ENCODE peak calls at places on chromosomes 7 and 10, in seven cellular contexts. One of them, this sample, is unnamed.
A peak's percentile ranks its signal among the peaks of the same experiment; 100 is the strongest.

GRCh38 chr10:74437822-74438221 is 286.8 kb downstream of the ADK start:
- DNase-seq in fibroblast of the aortic adventitia: peak; percentile 54
- DNase-seq in left ventricle myocardium inferior: no peak
- DNase-seq in breast epithelium: no peak
- DNase-seq in vagina: no peak
- DNase-seq in chondrocyte: no peak
- DNase-seq in GM13976: no peak
- DNase-seq in this sample: no peak

GRCh38 chr10:1938317-1938716 is 201.0 kb upstream of the ADARB2 start:
- DNase-seq in fibroblast of the aortic adventitia: no peak
- DNase-seq in left ventricle myocardium inferior: no peak
- DNase-seq in breast epithelium: no peak
- DNase-seq in vagina: no peak
- DNase-seq in chondrocyte: no peak
- DNase-seq in GM13976: no peak
- DNase-seq in this sample: no peak

GRCh38 chr7:111813306-111813705 is 251.0 kb upstream of the IMMP2L start:
- DNase-seq in fibroblast of the aortic adventitia: no peak
- DNase-seq in left ventricle myocardium inferior: no peak
- DNase-seq in breast epithelium: no peak
- DNase-seq in vagina: no peak
- DNase-seq in chondrocyte: no peak
- DNase-seq in GM13976: no peak
- DNase-seq in this sample: no peak

GRCh38 chr7:92135490-92135889 is 1.2 kb upstream of the CYP51A1 start:
- DNase-seq in fibroblast of the aortic adventitia: peak; percentile 24
- DNase-seq in left ventricle myocardium inferior: no peak
- DNase-seq in breast epithelium: no peak
- DNase-seq in vagina: no peak
- DNase-seq in chondrocyte: no peak
- DNase-seq in GM13976: no peak
- DNase-seq in this sample: no peak

GRCh38 chr10:6074489-6075301 is 12.5 kb upstream of the IL2RA start:
- DNase-seq in fibroblast of the aortic adventitia: peak; percentile 82
- DNase-seq in left ventricle myocardium inferior: no peak
- DNase-seq in breast epithelium: no peak
- DNase-seq in vagina: no peak
- DNase-seq in chondrocyte: no peak
- DNase-seq in GM13976: no peak
- DNase-seq in this sample: no peak

GRCh38 chr10:70032667-70033066 is 20.0 kb upstream of the MACROH2A2 start:
- DNase-seq in fibroblast of the aortic adventitia: no peak
- DNase-seq in left ventricle myocardium inferior: no peak
- DNase-seq in breast epithelium: no peak
- DNase-seq in vagina: no peak
- DNase-seq in chondrocyte: no peak
- DNase-seq in GM13976: no peak
- DNase-seq in this sample: no peak

GRCh38 chr10:100653238-100653956 is 92.0 kb upstream of the PAX2 start:
- DNase-seq in fibroblast of the aortic adventitia: no peak
- DNase-seq in left ventricle myocardium inferior: no peak
- DNase-seq in breast epithelium: no peak
- DNase-seq in vagina: no peak
- DNase-seq in chondrocyte: no peak
- DNase-seq in GM13976: no peak
- DNase-seq in this sample: peak; percentile 42

GRCh38 chr10:98376485-98376884 is 38.5 kb downstream of the PYROXD2 start:
- DNase-seq in fibroblast of the aortic adventitia: peak; percentile 18
- DNase-seq in left ventricle myocardium inferior: no peak
- DNase-seq in breast epithelium: no peak
- DNase-seq in vagina: no peak
- DNase-seq in chondrocyte: no peak
- DNase-seq in GM13976: no peak
- DNase-seq in this sample: no peak

GRCh38 chr10:119517235-119518141 is 25.0 kb downstream of the RGS10 start:
- DNase-seq in fibroblast of the aortic adventitia: no peak
- DNase-seq in left ventricle myocardium inferior: no peak
- DNase-seq in breast epithelium: no peak
- DNase-seq in vagina: no peak
- DNase-seq in chondrocyte: no peak
- DNase-seq in GM13976: peak; percentile 71
- DNase-seq in this sample: peak; percentile 74

GRCh38 chr7:95470452-95470851 is 15.3 kb upstream of the ASB4 start:
- DNase-seq in fibroblast of the aortic adventitia: no peak
- DNase-seq in left ventricle myocardium inferior: no peak
- DNase-seq in breast epithelium: no peak
- DNase-seq in vagina: no peak
- DNase-seq in chondrocyte: no peak
- DNase-seq in GM13976: peak; percentile 52
- DNase-seq in this sample: peak; percentile 24

GRCh38 chr7:77475181-77475580 is 59.0 kb upstream of the GSAP start:
- DNase-seq in fibroblast of the aortic adventitia: peak; percentile 12
- DNase-seq in left ventricle myocardium inferior: no peak
- DNase-seq in breast epithelium: no peak
- DNase-seq in vagina: no peak
- DNase-seq in chondrocyte: no peak
- DNase-seq in GM13976: no peak
- DNase-seq in this sample: no peak

GRCh38 chr7:31051598-31052503 is at the start of gene ADCYAP1R1:
- DNase-seq in fibroblast of the aortic adventitia: no peak
- DNase-seq in left ventricle myocardium inferior: peak; percentile 61
- DNase-seq in breast epithelium: no peak
- DNase-seq in vagina: no peak
- DNase-seq in chondrocyte: no peak
- DNase-seq in GM13976: no peak
- DNase-seq in this sample: peak; percentile 32

GRCh38 chr7:26356266-26356665 is 64.6 kb downstream of the SNX10 start:
- DNase-seq in fibroblast of the aortic adventitia: no peak
- DNase-seq in left ventricle myocardium inferior: no peak
- DNase-seq in breast epithelium: no peak
- DNase-seq in vagina: no peak
- DNase-seq in chondrocyte: no peak
- DNase-seq in GM13976: no peak
- DNase-seq in this sample: no peak

GRCh38 chr7:107045980-107046379 is 1.5 kb downstream of the PRKAR2B start:
- DNase-seq in fibroblast of the aortic adventitia: peak; percentile 32
- DNase-seq in left ventricle myocardium inferior: no peak
- DNase-seq in breast epithelium: no peak
- DNase-seq in vagina: no peak
- DNase-seq in chondrocyte: no peak
- DNase-seq in GM13976: no peak
- DNase-seq in this sample: no peak

GRCh38 chr10:34575882-34576281 is 239.2 kb downstream of the PARD3 start:
- DNase-seq in fibroblast of the aortic adventitia: peak; percentile 34
- DNase-seq in left ventricle myocardium inferior: no peak
- DNase-seq in breast epithelium: no peak
- DNase-seq in vagina: no peak
- DNase-seq in chondrocyte: no peak
- DNase-seq in GM13976: no peak
- DNase-seq in this sample: no peak

GRCh38 chr10:99858849-99859248 is 76.4 kb downstream of the ABCC2 start:
- DNase-seq in fibroblast of the aortic adventitia: no peak
- DNase-seq in left ventricle myocardium inferior: no peak
- DNase-seq in breast epithelium: no peak
- DNase-seq in vagina: no peak
- DNase-seq in chondrocyte: no peak
- DNase-seq in GM13976: no peak
- DNase-seq in this sample: no peak

GRCh38 chr7:15561840-15562239 is at the start of gene AGMO:
- DNase-seq in fibroblast of the aortic adventitia: peak; percentile 31
- DNase-seq in left ventricle myocardium inferior: peak; percentile 71
- DNase-seq in breast epithelium: no peak
- DNase-seq in vagina: no peak
- DNase-seq in chondrocyte: no peak
- DNase-seq in GM13976: no peak
- DNase-seq in this sample: no peak

GRCh38 chr10:84214046-84214572 is 11.2 kb downstream of the LRIT2 start:
- DNase-seq in fibroblast of the aortic adventitia: no peak
- DNase-seq in left ventricle myocardium inferior: no peak
- DNase-seq in breast epithelium: no peak
- DNase-seq in vagina: no peak
- DNase-seq in chondrocyte: no peak
- DNase-seq in GM13976: no peak
- DNase-seq in this sample: no peak

GRCh38 chr7:159012353-159013069 is 132.2 kb downstream of the VIPR2 start:
- DNase-seq in fibroblast of the aortic adventitia: no peak
- DNase-seq in left ventricle myocardium inferior: peak; percentile 84
- DNase-seq in breast epithelium: peak; percentile 94
- DNase-seq in vagina: no peak
- DNase-seq in chondrocyte: no peak
- DNase-seq in GM13976: no peak
- DNase-seq in this sample: no peak

GRCh38 chr7:108001759-108002725 is 919 bp downstream of the LAMB1 start:
- DNase-seq in fibroblast of the aortic adventitia: peak; percentile 53
- DNase-seq in left ventricle myocardium inferior: peak; percentile 32
- DNase-seq in breast epithelium: no peak
- DNase-seq in vagina: no peak
- DNase-seq in chondrocyte: no peak
- DNase-seq in GM13976: peak; percentile 48
- DNase-seq in this sample: peak; percentile 35

GRCh38 chr10:98748298-98748697 is 301.6 kb upstream of the HPS1 start:
- DNase-seq in fibroblast of the aortic adventitia: no peak
- DNase-seq in left ventricle myocardium inferior: no peak
- DNase-seq in breast epithelium: no peak
- DNase-seq in vagina: no peak
- DNase-seq in chondrocyte: no peak
- DNase-seq in GM13976: peak; percentile 26
- DNase-seq in this sample: peak; percentile 23

GRCh38 chr7:90244565-90244908 is 437 bp upstream of the CFAP69 start:
- DNase-seq in fibroblast of the aortic adventitia: no peak
- DNase-seq in left ventricle myocardium inferior: no peak
- DNase-seq in breast epithelium: no peak
- DNase-seq in vagina: no peak
- DNase-seq in chondrocyte: no peak
- DNase-seq in GM13976: no peak
- DNase-seq in this sample: no peak

GRCh38 chr10:43692051-43692825 is 43.6 kb upstream of the ZNF32 start:
- DNase-seq in fibroblast of the aortic adventitia: peak; percentile 92
- DNase-seq in left ventricle myocardium inferior: no peak
- DNase-seq in breast epithelium: no peak
- DNase-seq in vagina: no peak
- DNase-seq in chondrocyte: no peak
- DNase-seq in GM13976: no peak
- DNase-seq in this sample: no peak

GRCh38 chr10:64648915-64649314 is 1127.7 kb downstream of the REEP3 start:
- DNase-seq in fibroblast of the aortic adventitia: no peak
- DNase-seq in left ventricle myocardium inferior: no peak
- DNase-seq in breast epithelium: no peak
- DNase-seq in vagina: no peak
- DNase-seq in chondrocyte: no peak
- DNase-seq in GM13976: no peak
- DNase-seq in this sample: no peak

GRCh38 chr10:53025172-53025651 is 252.6 kb upstream of the MBL2 start:
- DNase-seq in fibroblast of the aortic adventitia: peak; percentile 41
- DNase-seq in left ventricle myocardium inferior: no peak
- DNase-seq in breast epithelium: no peak
- DNase-seq in vagina: no peak
- DNase-seq in chondrocyte: no peak
- DNase-seq in GM13976: no peak
- DNase-seq in this sample: no peak

GRCh38 chr10:88455831-88456230 is 127.3 kb downstream of the RNLS start:
- DNase-seq in fibroblast of the aortic adventitia: peak; percentile 71
- DNase-seq in left ventricle myocardium inferior: no peak
- DNase-seq in breast epithelium: no peak
- DNase-seq in vagina: no peak
- DNase-seq in chondrocyte: no peak
- DNase-seq in GM13976: no peak
- DNase-seq in this sample: no peak

GRCh38 chr10:88458209-88458608 is 124.9 kb downstream of the RNLS start:
- DNase-seq in fibroblast of the aortic adventitia: no peak
- DNase-seq in left ventricle myocardium inferior: no peak
- DNase-seq in breast epithelium: no peak
- DNase-seq in vagina: no peak
- DNase-seq in chondrocyte: no peak
- DNase-seq in GM13976: no peak
- DNase-seq in this sample: no peak

GRCh38 chr10:88459523-88459922 is 123.6 kb downstream of the RNLS start:
- DNase-seq in fibroblast of the aortic adventitia: no peak
- DNase-seq in left ventricle myocardium inferior: no peak
- DNase-seq in breast epithelium: no peak
- DNase-seq in vagina: no peak
- DNase-seq in chondrocyte: no peak
- DNase-seq in GM13976: no peak
- DNase-seq in this sample: no peak

GRCh38 chr10:88456730-88457129 is 126.4 kb downstream of the RNLS start:
- DNase-seq in fibroblast of the aortic adventitia: peak; percentile 85
- DNase-seq in left ventricle myocardium inferior: no peak
- DNase-seq in breast epithelium: no peak
- DNase-seq in vagina: no peak
- DNase-seq in chondrocyte: no peak
- DNase-seq in GM13976: no peak
- DNase-seq in this sample: no peak

GRCh38 chr10:88457680-88458079 is 125.4 kb downstream of the RNLS start:
- DNase-seq in fibroblast of the aortic adventitia: no peak
- DNase-seq in left ventricle myocardium inferior: no peak
- DNase-seq in breast epithelium: peak; percentile 19
- DNase-seq in vagina: no peak
- DNase-seq in chondrocyte: no peak
- DNase-seq in GM13976: no peak
- DNase-seq in this sample: no peak
- TF ChIP-seq CTCF in fibroblast of the aortic adventitia: no peak
- TF ChIP-seq CTCF in left ventricle myocardium inferior: no peak
- TF ChIP-seq CTCF in breast epithelium: peak; percentile 18
- TF ChIP-seq CTCF in vagina: no peak
- TF ChIP-seq CTCF in chondrocyte: no peak
- TF ChIP-seq CTCF in GM13976: no peak
- TF ChIP-seq CTCF in this sample: no peak

GRCh38 chr7:44922351-44922694 is 37.0 kb upstream of the PURB start:
- DNase-seq in fibroblast of the aortic adventitia: no peak
- DNase-seq in left ventricle myocardium inferior: no peak
- DNase-seq in breast epithelium: no peak
- DNase-seq in vagina: no peak
- DNase-seq in chondrocyte: no peak
- DNase-seq in GM13976: no peak
- DNase-seq in this sample: no peak
- TF ChIP-seq CTCF in fibroblast of the aortic adventitia: no peak
- TF ChIP-seq CTCF in left ventricle myocardium inferior: peak; percentile 17
- TF ChIP-seq CTCF in breast epithelium: no peak
- TF ChIP-seq CTCF in vagina: no peak
- TF ChIP-seq CTCF in chondrocyte: peak; percentile 4
- TF ChIP-seq CTCF in GM13976: no peak
- TF ChIP-seq CTCF in this sample: no peak

GRCh38 chr10:47360419-47361040 is 12.4 kb downstream of the RBP3 start:
- DNase-seq in fibroblast of the aortic adventitia: no peak
- DNase-seq in left ventricle myocardium inferior: no peak
- DNase-seq in breast epithelium: no peak
- DNase-seq in vagina: no peak
- DNase-seq in chondrocyte: peak; percentile 41
- DNase-seq in GM13976: no peak
- DNase-seq in this sample: no peak
- TF ChIP-seq CTCF in fibroblast of the aortic adventitia: no peak
- TF ChIP-seq CTCF in left ventricle myocardium inferior: no peak
- TF ChIP-seq CTCF in breast epithelium: no peak
- TF ChIP-seq CTCF in vagina: no peak
- TF ChIP-seq CTCF in chondrocyte: no peak
- TF ChIP-seq CTCF in GM13976: no peak
- TF ChIP-seq CTCF in this sample: no peak

DNA sequence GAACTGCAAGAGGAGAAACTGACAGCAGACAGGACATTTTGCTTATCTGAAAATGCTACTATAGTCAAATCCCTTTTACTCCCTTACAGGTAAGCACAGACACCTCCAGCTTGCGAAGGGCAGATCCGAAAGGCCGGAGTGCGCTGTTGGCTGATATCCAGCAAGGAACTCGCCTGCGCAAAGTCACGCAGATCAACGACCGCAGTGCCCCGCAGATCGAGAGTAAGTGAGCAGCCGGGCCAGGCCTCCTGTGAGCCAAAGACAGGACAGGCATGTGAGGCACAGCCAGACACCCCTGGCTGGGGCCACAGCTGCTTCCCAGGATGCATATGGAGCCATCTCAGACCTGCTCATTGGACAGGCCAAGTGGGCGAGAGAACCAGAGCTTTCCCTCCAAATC is 69.4 kb downstream of the WIPF3 start:
- DNase-seq in fibroblast of the aortic adventitia: no peak
- DNase-seq in left ventricle myocardium inferior: no peak
- DNase-seq in breast epithelium: no peak
- DNase-seq in vagina: no peak
- DNase-seq in chondrocyte: no peak
- DNase-seq in GM13976: no peak
- DNase-seq in this sample: no peak
- TF ChIP-seq CTCF in fibroblast of the aortic adventitia: no peak
- TF ChIP-seq CTCF in left ventricle myocardium inferior: no peak
- TF ChIP-seq CTCF in breast epithelium: no peak
- TF ChIP-seq CTCF in vagina: no peak
- TF ChIP-seq CTCF in chondrocyte: no peak
- TF ChIP-seq CTCF in GM13976: no peak
- TF ChIP-seq CTCF in this sample: no peak

This sample was measured in GM13977.